ENCODE peak calls at places on chromosomes 16 and 17, in eight cellular contexts. E, T, C, M, K, U, G and A are unnamed samples.

GRCh38 chr17:55296171-55296695 is 31.5 kb downstream of the HLF start:
- DNase-seq in C (no peak), U (no peak), E (no peak), M (no peak), K (no peak), G (no peak), T (no peak), A (no peak)

GRCh38 chr16:64391009-64391663 is 730.7 kb downstream of the CDH11 start:
- DNase-seq in K (no peak), T (peak; percentile 55), G (no peak), U (peak; percentile 61), M (no peak), E (peak; percentile 36), C (no peak), A (peak; percentile 51)

GRCh38 chr16:74726736-74727135 is 26.1 kb upstream of the MLKL start:
- DNase-seq in M (no peak), E (peak; percentile 16), T (no peak), C (no peak), U (no peak), K (no peak), G (no peak), A (no peak)

GRCh38 chr17:65243838-65244237 is 106.7 kb downstream of the RGS9 start:
- DNase-seq in K (peak; percentile 68), M (no peak), U (peak; percentile 83), C (peak; percentile 86), G (no peak), T (peak; percentile 93), E (no peak), A (peak; percentile 82)

GRCh38 chr17:80826955-80827645 is 164.5 kb upstream of the CHMP6 start:
- DNase-seq in K (no peak), E (peak; percentile 89), G (no peak), T (peak; percentile 97), M (no peak), U (peak; percentile 100), C (no peak), A (peak; percentile 62)

GRCh38 chr17:49993423-49994037 is 1.5 kb downstream of the DLX3 start:
- DNase-seq in K (peak; percentile 19), G (no peak), T (peak; percentile 54), U (peak; percentile 67), E (no peak), C (no peak), M (peak; percentile 17), A (peak; percentile 36)

GRCh38 chr16:65782537-65783290 is 583.8 kb upstream of the CDH5 start:
- DNase-seq in T (peak; percentile 87), G (no peak), U (peak; percentile 90), K (no peak), M (no peak), E (no peak), C (no peak), A (no peak)

GRCh38 chr17:64554028-64554637 is 47.4 kb downstream of the CEP95 start:
- DNase-seq in U (no peak), E (no peak), C (no peak), G (no peak), T (no peak), M (no peak), K (no peak), A (no peak)

GRCh38 chr16:57750796-57751538 is 15.4 kb downstream of the KATNB1 start:
- DNase-seq in C (no peak), G (no peak), M (no peak), U (no peak), E (no peak), T (no peak), K (no peak), A (no peak)

GRCh38 chr17:75755205-75755901 is 9.6 kb downstream of the GALK1 start:
- DNase-seq in K (no peak), C (no peak), T (peak; percentile 52), G (no peak), M (no peak), U (no peak), E (no peak), A (no peak)

GRCh38 chr17:38601539-38602351 is 4.0 kb downstream of the SRCIN1 start:
- DNase-seq in E (no peak), M (no peak), K (peak; percentile 84), T (no peak), G (no peak), U (no peak), C (no peak), A (peak; percentile 10)

GRCh38 chr17:21524211-21524591 is 148.0 kb downstream of the KCNJ12 start:
- DNase-seq in T (peak; percentile 41), C (no peak), M (no peak), E (no peak), K (no peak), G (no peak), U (no peak), A (peak; percentile 9)